ENCODE peak calls at places on chromosomes 3 and 15, in six cellular contexts. O is body of pancreas, Z is endodermal cell, L is iris pigment epithelial cell, X is spleen, Y is NCI-H1417. R is an unnamed sample.

GRCh38 chr3:143241556-143241955 is 122.0 kb downstream of the CHST2 start:
- DNase-seq in O (no peak), Z (no peak), L (peak; percentile 43), X (no peak), Y (no peak), R (peak; percentile 45)

GRCh38 chr15:45522931-45523331 is 376 bp upstream of the SLC30A4 start:
- DNase-seq in O (no peak), Z (peak; percentile 83), L (peak; percentile 54), X (no peak), Y (peak; percentile 73), R (no peak)

GRCh38 chr15:39756806-39757522 is 25.7 kb downstream of the FSIP1 start:
- DNase-seq in O (peak; percentile 39), Z (no peak), L (peak; percentile 71), X (no peak), Y (peak; percentile 4), R (peak; percentile 74)

GRCh38 chr3:60010778-60011177 is 961.0 kb upstream of the CFAP20DC start:
- DNase-seq in O (no peak), Z (no peak), L (no peak), X (no peak), Y (no peak), R (no peak)

GRCh38 chr3:50512131-50512530 is 8.7 kb upstream of the CACNA2D2 start:
- DNase-seq in O (no peak), Z (no peak), L (no peak), X (no peak), Y (no peak), R (no peak)

GRCh38 chr3:11556851-11557644 is 86.7 kb downstream of the VGLL4 start:
- DNase-seq in O (peak; percentile 9), Z (no peak), L (peak; percentile 93), X (no peak), Y (no peak), R (peak; percentile 90)

GRCh38 chr3:39440316-39440715 is 27.2 kb upstream of the MOBP start:
- DNase-seq in O (no peak), Z (no peak), L (no peak), X (no peak), Y (no peak), R (no peak)

GRCh38 chr3:185416513-185416912 is 53.6 kb downstream of the MAP3K13 start:
- DNase-seq in O (no peak), Z (no peak), L (no peak), X (no peak), Y (no peak), R (no peak)

R was measured in astrocyte of the hippocampus.